ENCODE peak calls at places on chromosomes 6 and 20, in four cellular contexts. Y is K562, R is HepG2, E is GM12878. W is an unnamed sample.

GRCh38 chr6:154030646-154031045 is 8.4 kb upstream of the OPRM1 start:
- DNase-seq in Y (no peak), R (no peak), E (no peak), W (no peak)

GRCh38 chr20:36097751-36098151 is 56.8 kb upstream of the EPB41L1 start:
- DNase-seq in Y (no peak), R (no peak), E (no peak), W (no peak)

GRCh38 chr20:37362231-37362792 is 16.4 kb downstream of the SRC start:
- DNase-seq in Y (no peak), R (no peak), E (no peak), W (no peak)

GRCh38 chr20:51767018-51767866 is 948 bp downstream of the ATP9A start:
- DNase-seq in Y (peak), R (peak), E (no peak), W (peak)

GRCh38 chr6:29602564-29603361 is 17.8 kb downstream of the OR2H2 start:
- DNase-seq in Y (peak), R (peak), E (no peak), W (peak)

GRCh38 chr6:26087284-26088115 is at the start of gene HFE:
- DNase-seq in Y (peak), R (peak), E (no peak), W (peak)

GRCh38 chr6:125728739-125729138 is 20.7 kb upstream of the HEY2 start:
- DNase-seq in Y (no peak), R (no peak), E (no peak), W (no peak)

GRCh38 chr20:38723069-38723981 is 961 bp upstream of the SLC32A1 start:
- DNase-seq in Y (no peak), R (no peak), E (no peak), W (no peak)

GRCh38 chr6:14130431-14131075 is 13.0 kb downstream of the CD83 start:
- DNase-seq in Y (no peak), R (no peak), E (no peak), W (no peak)

GRCh38 chr20:59518881-59519706 is 85.2 kb upstream of the PHACTR3 start:
- DNase-seq in Y (peak), R (peak), E (no peak), W (peak)

GRCh38 chr20:53149652-53150205 is 177.6 kb downstream of the TSHZ2 start:
- DNase-seq in Y (no peak), R (no peak), E (no peak), W (no peak)

GRCh38 chr6:75402296-75402695 is 91.3 kb downstream of the FILIP1 start:
- DNase-seq in Y (no peak), R (no peak), E (no peak), W (no peak)

GRCh38 chr6:110617057-110617456 is 140.6 kb upstream of the SLC22A16 start:
- DNase-seq in Y (no peak), R (no peak), E (peak), W (no peak)

GRCh38 chr6:168130168-168130651 is 51.2 kb upstream of the FRMD1 start:
- DNase-seq in Y (no peak), R (no peak), E (no peak), W (no peak)

GRCh38 chr6:148044261-148044731 is 298.3 kb upstream of the SASH1 start:
- DNase-seq in Y (no peak), R (no peak), E (no peak), W (no peak)

GRCh38 chr6:168247456-168248147 is 72.0 kb downstream of the DACT2 start:
- DNase-seq in Y (no peak), R (peak), E (no peak), W (peak)

GRCh38 chr20:53598140-53599038 is 4.8 kb upstream of the ZNF217 start:
- DNase-seq in Y (no peak), R (no peak), E (no peak), W (no peak)

GRCh38 chr6:43089467-43089866 is 13.4 kb downstream of the PTK7 start:
- DNase-seq in Y (no peak), R (no peak), E (no peak), W (no peak)

GRCh38 chr6:131015192-131015591 is 47.9 kb downstream of the EPB41L2 start:
- DNase-seq in Y (no peak), R (no peak), E (no peak), W (no peak)

DNA sequence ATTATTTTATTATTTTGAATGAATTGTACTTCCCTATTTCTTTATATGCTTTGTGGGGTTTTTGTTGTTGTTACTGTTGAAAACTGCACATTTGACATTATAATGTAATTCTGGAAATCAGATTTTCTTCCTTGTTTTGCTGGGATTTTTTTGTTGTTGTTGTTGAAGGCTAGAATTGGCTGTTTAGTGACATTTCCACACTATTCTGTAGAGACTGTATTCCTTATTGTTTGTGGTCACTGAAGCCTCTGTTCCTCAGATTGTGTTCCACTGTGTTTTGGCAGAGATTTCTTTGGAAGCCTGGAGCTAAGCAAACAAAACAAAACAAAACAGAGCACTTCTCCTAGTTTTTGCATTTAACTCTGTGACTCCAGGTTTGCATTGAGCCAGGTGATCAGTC is 52.9 kb downstream of the CDYL start:
- DNase-seq in Y (no peak), R (no peak), E (no peak), W (no peak)
- TF ChIP-seq JUNB in Y (no peak), R (no peak), E (no peak), W (no peak)

GRCh38 chr20:17969276-17969883 is 562 bp downstream of the MGME1 start:
- DNase-seq in Y (peak), R (peak), E (no peak), W (peak)

GRCh38 chr20:17969884-17970409 is 1.1 kb downstream of the MGME1 start:
- DNase-seq in Y (peak), R (peak), E (no peak), W (no peak)

GRCh38 chr20:17971571-17972013 is 2.8 kb downstream of the MGME1 start:
- DNase-seq in Y (no peak), R (peak), E (no peak), W (no peak)

GRCh38 chr20:17968366-17969275 is at the start of the genes MGME1 and SNX5:
- DNase-seq in Y (peak), R (peak), E (peak), W (peak)

DNA sequence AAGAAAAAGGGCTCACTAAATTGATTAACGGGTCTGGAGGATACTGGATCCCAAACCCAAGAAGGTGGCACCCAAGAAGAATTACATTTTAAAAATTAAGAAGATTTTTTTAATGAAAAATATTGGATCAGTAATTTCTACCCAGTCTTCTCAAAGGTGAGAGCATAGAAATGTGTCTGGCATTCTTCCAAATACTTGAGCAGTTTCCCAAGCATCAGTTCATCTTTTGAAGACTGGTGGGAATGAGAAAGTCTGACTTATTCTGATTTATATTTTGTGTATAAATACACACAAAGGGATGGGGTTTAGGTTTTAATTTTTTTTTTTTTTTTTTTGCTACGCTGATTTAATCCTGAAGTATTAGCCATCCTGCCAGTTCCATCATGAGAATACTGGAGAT is 3.3 kb downstream of the MGME1 start:
- DNase-seq in Y (no peak), R (no peak), E (no peak), W (no peak)
- TF ChIP-seq MYC in Y (no peak), R (no peak), E (no peak), W (no peak)

GRCh38 chr6:99143108-99143828 is 195.5 kb upstream of the FBXL4 start:
- DNase-seq in Y (no peak), R (no peak), E (no peak), W (no peak)
- TF ChIP-seq REST in Y (no peak), R (no peak), E (no peak), W (no peak)

GRCh38 chr6:112370946-112371345 is 23.8 kb downstream of the RFPL4B start:
- DNase-seq in Y (no peak), R (no peak), E (no peak), W (no peak)

GRCh38 chr6:112365952-112366351 is 18.8 kb downstream of the RFPL4B start:
- DNase-seq in Y (no peak), R (no peak), E (no peak), W (no peak)

GRCh38 chr6:112367655-112368054 is 20.5 kb downstream of the RFPL4B start:
- DNase-seq in Y (no peak), R (no peak), E (no peak), W (no peak)

GRCh38 chr6:112362827-112363565 is 15.9 kb downstream of the RFPL4B start:
- DNase-seq in Y (no peak), R (no peak), E (no peak), W (no peak)

GRCh38 chr6:112366695-112367546 is 19.8 kb downstream of the RFPL4B start:
- DNase-seq in Y (no peak), R (no peak), E (no peak), W (no peak)
- TF ChIP-seq JUNB in Y (no peak), R (no peak), E (no peak), W (no peak)